ENCODE peak calls at places on chromosomes 6 and 20, in six cellular contexts. K, G, X, P, V and I are unnamed samples.

GRCh38 chr6:8059129-8059528 is 5.1 kb downstream of the BLOC1S5 start:
- DNase-seq in K (no peak), G (no peak), X (peak), P (peak), V (no peak), I (no peak)

GRCh38 chr6:41887355-41887754 is 7.8 kb downstream of the USP49 start:
- DNase-seq in K (no peak), G (no peak), X (no peak), P (no peak), V (no peak), I (no peak)

GRCh38 chr6:6319947-6320811 is at the start of gene F13A1:
- DNase-seq in K (no peak), G (no peak), X (no peak), P (no peak), V (no peak), I (no peak)

GRCh38 chr20:53899351-53900167 is 170.8 kb downstream of the BCAS1 start:
- DNase-seq in K (peak), G (no peak), X (peak), P (peak), V (no peak), I (peak)

GRCh38 chr6:56899311-56899710 is 55.6 kb upstream of the BEND6 start:
- DNase-seq in K (no peak), G (no peak), X (no peak), P (no peak), V (no peak), I (no peak)

GRCh38 chr6:143583542-143584330 is 72.2 kb upstream of the FUCA2 start:
- DNase-seq in K (no peak), G (no peak), X (no peak), P (no peak), V (no peak), I (no peak)

GRCh38 chr20:37336369-37337207 is 9.4 kb upstream of the SRC start:
- DNase-seq in K (no peak), G (no peak), X (no peak), P (no peak), V (peak), I (no peak)

GRCh38 chr6:125050663-125051318 is 88.6 kb downstream of the RNF217 start:
- DNase-seq in K (no peak), G (no peak), X (no peak), P (no peak), V (no peak), I (no peak)

GRCh38 chr20:21396045-21396893 is 1.1 kb downstream of the NKX2-4 start:
- DNase-seq in K (no peak), G (no peak), X (no peak), P (no peak), V (peak), I (no peak)

GRCh38 chr6:160127270-160128124 is 5.9 kb downstream of the SLC22A1 start:
- DNase-seq in K (no peak), G (no peak), X (no peak), P (no peak), V (no peak), I (no peak)